ENCODE peak calls at places on chromosomes 6 and 20, in four cellular contexts. S is endodermal cell, Q is psoas muscle, J is BJ. I is an unnamed sample.

GRCh38 chr6:78830810-78831209 is 36.5 kb upstream of the IRAK1BP1 start:
- DNase-seq in S (no peak), J (no peak), Q (no peak), I (no peak)

GRCh38 chr6:161163466-161164181 is 110.2 kb downstream of the AGPAT4 start:
- DNase-seq in S (peak), Q (no peak), J (no peak), I (no peak)

GRCh38 chr6:75504902-75505233 is 11.3 kb upstream of the FILIP1 start:
- DNase-seq in Q (no peak), S (no peak), J (no peak), I (no peak)

GRCh38 chr6:141475269-141475668 is 657.5 kb upstream of the GJE1 start:
- DNase-seq in Q (no peak), J (no peak), S (no peak), I (no peak)

GRCh38 chr20:37538003-37538402 is 10.3 kb upstream of the BLCAP start:
- DNase-seq in Q (no peak), J (no peak), S (peak), I (peak)

GRCh38 chr6:142570221-142570671 is 268.4 kb downstream of the ADGRG6 start:
- DNase-seq in J (peak), S (no peak), Q (no peak), I (peak)

GRCh38 chr6:129785081-129785755 is 75.2 kb upstream of the ARHGAP18 start:
- DNase-seq in Q (no peak), J (no peak), S (no peak), I (no peak)

GRCh38 chr20:1367479-1367878 is 25.4 kb downstream of the FKBP1A start:
- DNase-seq in Q (no peak), S (no peak), J (no peak), I (no peak)

GRCh38 chr20:3766832-3767433 is 620 bp downstream of the ADISSP start:
- DNase-seq in S (no peak), J (no peak), Q (no peak), I (no peak)

GRCh38 chr6:31836676-31837611 is 9.4 kb downstream of the HSPA1B start:
- DNase-seq in S (no peak), Q (no peak), J (no peak), I (no peak)

GRCh38 chr6:39085129-39085528 is 29.9 kb downstream of the SAYSD1 start:
- DNase-seq in J (no peak), S (no peak), Q (no peak), I (no peak)

GRCh38 chr6:34151321-34152041 is 5.6 kb upstream of the GRM4 start:
- DNase-seq in Q (no peak), S (peak), J (no peak), I (no peak)
- TF ChIP-seq CTCF in Q (no peak), S (peak), J (no peak), I (no peak)

DNA sequence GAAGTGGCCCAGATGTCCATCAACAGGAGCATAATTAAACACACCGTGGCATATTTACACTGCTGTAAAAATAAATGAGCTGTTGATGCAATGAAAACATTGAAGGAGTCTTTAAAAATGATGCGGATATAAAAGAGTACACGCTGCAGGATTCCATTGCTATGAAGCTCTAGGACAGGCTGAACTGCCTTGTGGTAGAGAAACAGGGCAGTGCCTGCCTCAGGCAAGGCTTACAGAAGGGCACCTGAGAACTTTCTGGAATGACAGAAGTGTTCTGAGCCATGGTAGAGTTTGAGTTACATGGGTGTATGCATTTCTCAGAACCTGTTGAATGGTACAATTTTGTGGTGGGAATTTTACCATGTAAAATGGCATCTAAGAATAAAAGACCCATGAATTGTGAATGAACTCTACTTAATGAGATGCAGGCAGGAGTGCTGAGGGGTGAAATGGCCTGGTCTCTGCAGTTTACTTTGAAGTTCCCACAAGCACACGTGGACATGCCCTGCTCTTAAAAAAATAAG is 45.3 kb upstream of the RIN2 start:
- DNase-seq in S (no peak), Q (no peak), J (no peak), I (no peak)
- H3K4me3 ChIP-seq in S (no peak), Q (no peak), J (no peak), I (no peak)

GRCh38 chr6:100472674-100473073 is 8.0 kb upstream of the SIM1 start:
- DNase-seq in Q (no peak), J (no peak), S (no peak), I (no peak)
- TF ChIP-seq CTCF in Q (no peak), J (peak), S (peak), I (no peak)

GRCh38 chr20:50659975-50660670 is 31.2 kb downstream of the RIPOR3 start:
- DNase-seq in J (no peak), Q (no peak), S (no peak), I (no peak)
- H3K4me3 ChIP-seq in J (no peak), Q (no peak), S (no peak), I (no peak)

GRCh38 chr6:33254591-33254990 is 17.1 kb downstream of the VPS52 start:
- DNase-seq in J (no peak), Q (no peak), S (no peak), I (no peak)
- TF ChIP-seq CTCF in J (no peak), Q (no peak), S (no peak), I (no peak)

GRCh38 chr6:95530176-95530799 is 47.0 kb upstream of the MANEA start:
- DNase-seq in Q (no peak), S (no peak), J (no peak), I (no peak)

GRCh38 chr6:95529762-95530161 is 47.6 kb upstream of the MANEA start:
- DNase-seq in J (no peak), S (no peak), Q (no peak), I (no peak)
- H3K4me3 ChIP-seq in J (no peak), S (no peak), Q (no peak), I (no peak)

GRCh38 chr6:24933868-24934401 is 1.8 kb downstream of the RIPOR2 start:
- DNase-seq in J (no peak), S (peak), Q (no peak), I (no peak)
- TF ChIP-seq CTCF in J (peak), S (peak), Q (peak), I (peak)

GRCh38 chr20:21394120-21394519 is 3.2 kb downstream of the NKX2-4 start:
- DNase-seq in Q (no peak), S (no peak), J (no peak), I (no peak)
- H3K4me3 ChIP-seq in Q (no peak), S (no peak), J (no peak), I (no peak)

GRCh38 chr6:4853782-4854511 is 77.7 kb downstream of the CDYL start:
- DNase-seq in S (no peak), J (no peak), Q (no peak), I (no peak)

GRCh38 chr6:4860387-4860786 is 84.2 kb downstream of the CDYL start:
- DNase-seq in S (no peak), J (no peak), Q (no peak), I (no peak)

GRCh38 chr6:4861564-4861963 is 85.4 kb downstream of the CDYL start:
- DNase-seq in S (no peak), Q (no peak), J (no peak), I (no peak)

GRCh38 chr6:4856779-4857178 is 80.6 kb downstream of the CDYL start:
- DNase-seq in S (no peak), J (no peak), Q (no peak), I (no peak)

DNA sequence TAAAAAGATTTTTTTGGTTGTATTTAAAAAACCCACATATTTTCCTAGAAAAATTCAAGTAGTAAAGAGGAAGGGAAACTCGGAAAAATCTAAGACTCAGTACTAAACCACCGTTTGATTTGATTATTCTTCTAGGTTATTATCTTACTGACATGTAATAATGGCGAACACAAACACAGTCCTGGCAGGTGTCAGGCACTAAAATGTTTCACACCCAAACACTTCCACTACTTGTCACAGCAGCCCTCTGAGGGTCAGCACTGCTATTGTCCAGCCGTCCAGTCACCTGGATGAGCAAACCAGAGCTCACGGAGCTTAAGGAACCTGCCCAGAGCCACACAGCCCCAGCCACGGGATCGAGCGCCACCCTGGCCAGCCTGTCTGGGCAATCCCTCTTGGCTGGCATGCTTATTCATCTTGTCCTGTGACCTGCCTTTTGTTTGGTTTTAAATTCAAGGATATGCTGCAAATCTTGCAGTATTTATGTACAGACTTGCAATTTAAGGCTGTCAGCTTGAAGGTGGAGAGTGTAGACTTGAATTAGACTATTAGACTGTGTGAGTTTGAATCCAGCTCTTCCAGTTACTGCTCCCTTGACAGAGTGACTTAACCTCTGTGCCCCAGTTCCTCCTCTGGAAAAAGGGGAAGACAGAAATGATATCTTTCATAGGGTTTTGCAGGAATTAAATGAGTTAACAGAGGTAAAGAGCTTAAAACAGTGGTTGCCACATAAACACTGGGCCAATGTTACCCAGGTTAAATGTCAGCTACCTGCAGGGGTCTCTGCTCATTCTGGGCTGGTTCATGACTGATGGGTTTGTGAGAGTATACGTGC is 82.2 kb downstream of the CDYL start:
- DNase-seq in S (no peak), Q (no peak), J (no peak), I (no peak)
- TF ChIP-seq CTCF in S (peak), Q (no peak), J (no peak), I (no peak)

I was measured in retinal pigment epithelial cell.